ENCODE peak calls at places on chromosomes 11 and 22, in ten cellular contexts. Y, K, E, M, B, F, P, J, Z and U are unnamed samples.

GRCh38 chr11:134607963-134608750 is 196.1 kb upstream of the B3GAT1 start:
- DNase-seq in Y (no peak), K (no peak), E (no peak), M (no peak), B (no peak), F (no peak), P (no peak), J (no peak), Z (no peak), U (no peak)

GRCh38 chr11:62543680-62544444 is 2.7 kb downstream of the AHNAK start:
- DNase-seq in Y (no peak), K (no peak), E (no peak), M (no peak), B (peak), F (no peak), P (peak), J (no peak), Z (no peak), U (no peak)

GRCh38 chr11:91104237-91104636 is 881.4 kb upstream of the CHORDC1 start:
- DNase-seq in Y (no peak), K (no peak), E (no peak), M (no peak), B (no peak), F (no peak), P (no peak), J (no peak), Z (no peak), U (no peak)

GRCh38 chr11:119446871-119447663 is 24.1 kb upstream of the THY1 start:
- DNase-seq in Y (no peak), K (no peak), E (no peak), M (no peak), B (no peak), F (no peak), P (no peak), J (no peak), Z (no peak), U (no peak)

GRCh38 chr11:360326-361280 is 8.7 kb upstream of the B4GALNT4 start:
- DNase-seq in Y (no peak), K (no peak), E (no peak), M (no peak), B (peak), F (no peak), P (no peak), J (no peak), Z (no peak), U (no peak)

GRCh38 chr11:15313862-15314261 is 199.1 kb downstream of the INSC start:
- DNase-seq in Y (no peak), K (no peak), E (no peak), M (no peak), B (no peak), F (no peak), P (no peak), J (no peak), Z (no peak), U (no peak)

GRCh38 chr11:66113132-66113856 is 43.2 kb downstream of the PACS1 start:
- DNase-seq in Y (no peak), K (no peak), E (no peak), M (no peak), B (no peak), F (no peak), P (no peak), J (no peak), Z (peak), U (no peak)

GRCh38 chr11:88345949-88346348 is 8.4 kb upstream of the CTSC start:
- DNase-seq in Y (no peak), K (no peak), E (no peak), M (no peak), B (no peak), F (no peak), P (no peak), J (no peak), Z (no peak), U (no peak)

GRCh38 chr11:65932558-65932919 is 12.7 kb upstream of the TSGA10IP start:
- DNase-seq in Y (no peak), K (no peak), E (no peak), M (no peak), B (no peak), F (no peak), P (no peak), J (no peak), Z (no peak), U (no peak)

GRCh38 chr22:50039669-50040458 is 18.2 kb downstream of the TTLL8 start:
- DNase-seq in Y (no peak), K (no peak), E (peak), M (no peak), B (peak), F (no peak), P (no peak), J (no peak), Z (no peak), U (no peak)

GRCh38 chr22:30266445-30267381 is at the start of gene OSM:
- DNase-seq in Y (peak), K (peak), E (no peak), M (peak), B (peak), F (peak), P (no peak), J (peak), Z (peak), U (no peak)

GRCh38 chr22:45280583-45280972 is 4.2 kb upstream of the UPK3A start:
- DNase-seq in Y (no peak), K (no peak), E (no peak), M (no peak), B (no peak), F (no peak), P (no peak), J (no peak), Z (no peak), U (no peak)

GRCh38 chr22:38308791-38309498 is 8.3 kb downstream of the CSNK1E start:
- DNase-seq in Y (no peak), K (no peak), E (no peak), M (no peak), B (no peak), F (no peak), P (no peak), J (no peak), Z (no peak), U (no peak)
- H3K27ac ChIP-seq in Y (no peak), K (peak), E (peak), M (no peak), B (peak), F (no peak), P (peak), J (peak), Z (no peak), U (peak)

GRCh38 chr11:116697011-116697410 is 75.8 kb downstream of the BUD13 start:
- DNase-seq in Y (no peak), K (no peak), E (no peak), M (no peak), B (no peak), F (no peak), P (no peak), J (no peak), Z (no peak), U (peak)
- H3K27ac ChIP-seq in Y (no peak), K (no peak), E (no peak), M (no peak), B (no peak), F (no peak), P (no peak), J (no peak), Z (no peak), U (peak)

GRCh38 chr22:46732513-46732912 is 5.5 kb downstream of the CERK start:
- DNase-seq in Y (no peak), K (no peak), E (no peak), M (no peak), B (no peak), F (no peak), P (no peak), J (no peak), Z (no peak), U (no peak)

GRCh38 chr22:46734830-46735453 is 3.1 kb downstream of the CERK start:
- DNase-seq in Y (peak), K (no peak), E (no peak), M (peak), B (no peak), F (peak), P (no peak), J (peak), Z (peak), U (no peak)

GRCh38 chr22:46731246-46732040 is 6.6 kb downstream of the CERK start:
- DNase-seq in Y (no peak), K (peak), E (no peak), M (no peak), B (no peak), F (no peak), P (peak), J (peak), Z (no peak), U (no peak)

GRCh38 chr22:46730568-46731245 is 7.3 kb downstream of the CERK start:
- DNase-seq in Y (no peak), K (no peak), E (no peak), M (no peak), B (no peak), F (no peak), P (no peak), J (no peak), Z (no peak), U (no peak)

DNA sequence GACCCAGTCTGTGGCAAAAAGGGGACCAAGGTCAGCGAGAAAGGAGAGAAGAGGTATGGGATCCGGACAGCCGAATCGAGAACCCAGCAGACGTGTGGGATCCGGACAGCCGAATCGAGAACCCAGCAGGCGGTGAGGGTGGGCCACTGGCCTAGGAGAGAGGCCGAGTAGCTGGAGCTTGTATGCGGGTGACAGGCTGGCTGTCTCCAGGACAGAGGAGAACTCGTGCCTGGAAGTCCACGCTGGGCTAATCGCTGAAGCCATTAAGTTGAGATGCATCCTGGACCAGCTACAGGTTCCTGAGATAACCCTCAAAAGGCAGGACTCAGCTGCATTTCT is 6.0 kb downstream of the CERK start:
- DNase-seq in Y (no peak), K (no peak), E (no peak), M (no peak), B (no peak), F (no peak), P (no peak), J (no peak), Z (no peak), U (no peak)
- H3K27ac ChIP-seq in Y (peak), K (peak), E (no peak), M (no peak), B (peak), F (no peak), P (peak), J (peak), Z (no peak), U (no peak)

GRCh38 chr11:72778535-72779494 is 15.0 kb downstream of the STARD10 start:
- DNase-seq in Y (no peak), K (no peak), E (no peak), M (no peak), B (no peak), F (no peak), P (peak), J (peak), Z (no peak), U (no peak)

GRCh38 chr11:72781063-72781312 is 12.9 kb downstream of the STARD10 start:
- DNase-seq in Y (no peak), K (no peak), E (no peak), M (no peak), B (no peak), F (no peak), P (peak), J (peak), Z (no peak), U (no peak)

GRCh38 chr11:72781313-72782080 is 12.3 kb downstream of the STARD10 start:
- DNase-seq in Y (peak), K (peak), E (no peak), M (peak), B (no peak), F (no peak), P (peak), J (peak), Z (no peak), U (no peak)

GRCh38 chr11:72779495-72780128 is 14.2 kb downstream of the STARD10 start:
- DNase-seq in Y (no peak), K (no peak), E (no peak), M (no peak), B (no peak), F (no peak), P (no peak), J (peak), Z (no peak), U (no peak)

DNA sequence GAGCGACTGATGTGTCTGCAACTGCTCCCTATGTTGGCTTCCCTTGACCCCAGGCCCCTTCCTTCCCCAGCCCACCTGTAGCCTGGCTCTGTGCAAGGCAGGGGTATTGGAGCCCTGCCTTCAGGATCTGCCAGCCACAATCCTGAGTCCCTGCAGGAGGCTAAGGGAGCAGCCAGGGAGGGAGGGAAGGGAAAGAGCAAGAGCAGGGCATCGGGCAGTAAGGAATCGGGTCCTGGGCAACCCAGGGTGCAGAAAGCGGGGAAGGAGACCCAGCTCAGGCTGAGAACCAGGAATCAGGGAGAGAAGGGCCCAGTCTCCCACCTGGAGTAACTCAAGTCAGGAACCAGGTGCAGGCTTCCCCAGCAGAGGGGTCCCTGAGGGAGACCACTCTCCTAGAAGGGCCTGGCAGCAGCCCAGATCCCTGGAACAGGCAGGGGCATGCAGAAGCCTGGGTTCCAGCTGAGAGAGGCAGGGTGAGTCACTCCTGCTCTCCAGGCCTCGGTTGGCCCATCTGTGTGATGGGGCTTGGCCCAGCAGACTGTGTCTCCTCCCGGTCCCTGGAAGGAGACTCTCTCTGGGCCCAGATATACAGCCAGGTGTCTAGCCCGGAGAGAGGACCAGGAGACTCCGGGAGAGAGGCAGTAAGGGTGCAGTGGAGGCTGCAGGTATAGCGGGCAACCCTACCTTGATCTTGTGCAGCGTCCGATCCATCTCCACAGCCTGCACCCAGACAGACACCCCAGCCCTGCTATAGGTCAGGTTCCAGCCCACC is 13.4 kb downstream of the STARD10 start:
- DNase-seq in Y (no peak), K (no peak), E (no peak), M (no peak), B (no peak), F (no peak), P (peak), J (peak), Z (no peak), U (no peak)
- H3K27ac ChIP-seq in Y (no peak), K (no peak), E (peak), M (no peak), B (peak), F (no peak), P (peak), J (peak), Z (no peak), U (peak)

GRCh38 chr11:1832989-1833365 is 1.8 kb upstream of the SYT8 start:
- DNase-seq in Y (no peak), K (peak), E (no peak), M (no peak), B (no peak), F (no peak), P (no peak), J (no peak), Z (no peak), U (no peak)
- H3K27ac ChIP-seq in Y (no peak), K (no peak), E (no peak), M (no peak), B (no peak), F (no peak), P (peak), J (no peak), Z (no peak), U (peak)

GRCh38 chr11:117877120-117877784 is 794 bp upstream of the FXYD6 start:
- DNase-seq in Y (no peak), K (peak), E (no peak), M (no peak), B (peak), F (no peak), P (no peak), J (no peak), Z (no peak), U (no peak)
- H3K27ac ChIP-seq in Y (no peak), K (peak), E (peak), M (no peak), B (peak), F (no peak), P (peak), J (peak), Z (no peak), U (no peak)

DNA sequence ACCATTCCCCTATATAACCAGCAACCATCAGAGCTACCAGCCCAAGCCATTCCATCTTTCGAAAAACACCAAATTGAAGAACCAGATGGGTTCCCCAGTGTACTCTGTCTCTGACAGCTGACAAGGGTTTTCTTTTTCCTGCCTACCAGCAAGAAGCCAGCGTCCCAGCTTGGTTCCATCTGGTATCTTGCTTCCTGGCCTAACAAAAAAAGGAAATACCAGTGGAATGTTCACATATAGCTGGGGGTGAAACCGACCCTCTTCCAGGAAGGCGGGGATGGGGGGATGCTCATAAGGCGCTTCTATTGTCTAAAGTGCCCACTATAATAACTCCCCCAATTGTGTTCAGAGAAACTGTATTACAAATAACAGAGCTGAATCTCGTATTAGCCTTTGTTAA is 172.3 kb downstream of the LDLRAD3 start:
- DNase-seq in Y (no peak), K (no peak), E (no peak), M (no peak), B (no peak), F (no peak), P (no peak), J (no peak), Z (no peak), U (no peak)
- H3K27ac ChIP-seq in Y (no peak), K (no peak), E (no peak), M (no peak), B (no peak), F (no peak), P (no peak), J (no peak), Z (no peak), U (no peak)

DNA sequence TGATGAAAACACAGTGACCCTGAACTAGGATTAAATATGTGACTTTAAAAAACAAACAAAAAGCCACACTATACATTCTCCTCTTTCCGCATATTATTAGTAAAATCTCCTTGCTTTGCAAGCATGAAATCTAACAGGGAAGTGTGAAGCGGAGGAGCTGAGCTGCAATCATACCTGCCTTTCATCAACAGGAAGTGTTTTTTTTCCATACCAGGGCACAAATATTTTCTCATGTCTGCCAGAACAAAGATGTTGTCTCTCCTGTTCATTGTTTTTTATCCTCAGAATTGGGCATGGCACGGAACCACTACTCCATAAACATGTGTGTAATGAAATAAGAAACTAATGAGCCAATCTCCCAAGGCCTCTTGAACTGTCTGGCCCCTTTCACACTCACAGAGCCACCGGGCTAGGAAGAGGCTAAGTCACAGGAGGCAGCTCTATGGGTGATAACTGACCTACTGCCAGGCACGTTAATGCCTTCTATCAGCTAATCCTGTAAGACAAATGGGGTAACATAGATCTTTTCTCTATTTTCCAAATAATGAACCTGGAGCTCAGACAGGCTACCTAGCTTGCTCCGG is 124.5 kb downstream of the ETS1 start:
- DNase-seq in Y (no peak), K (no peak), E (no peak), M (no peak), B (no peak), F (no peak), P (no peak), J (no peak), Z (no peak), U (no peak)
- H3K27ac ChIP-seq in Y (peak), K (peak), E (peak), M (peak), B (peak), F (no peak), P (peak), J (peak), Z (no peak), U (no peak)

GRCh38 chr22:19937616-19938473 is 3.7 kb upstream of the COMT start:
- DNase-seq in Y (no peak), K (no peak), E (peak), M (no peak), B (no peak), F (peak), P (no peak), J (no peak), Z (no peak), U (no peak)
- H3K27ac ChIP-seq in Y (no peak), K (no peak), E (no peak), M (no peak), B (no peak), F (peak), P (peak), J (no peak), Z (no peak), U (no peak)

GRCh38 chr11:45922425-45923082 is at the start of gene LARGE2:
- DNase-seq in Y (peak), K (peak), E (peak), M (peak), B (no peak), F (no peak), P (peak), J (peak), Z (peak), U (no peak)
- H3K27ac ChIP-seq in Y (peak), K (no peak), E (no peak), M (no peak), B (no peak), F (no peak), P (peak), J (no peak), Z (no peak), U (no peak)